ENCODE peak calls at places on chromosomes 4 and X, in five cellular contexts. O is GM23248, U is SK-N-SH, W is neural progenitor cell, J is MM.1S. C is an unnamed sample.

GRCh38 chr4:112201915-112202505 is 29.6 kb upstream of the AP1AR start:
- DNase-seq in O (no peak), U (no peak), W (no peak), J (no peak), C (no peak)

GRCh38 chr4:53863731-53864130 is 200.7 kb downstream of the CHIC2 start:
- DNase-seq in O (no peak), U (no peak), W (no peak), J (no peak), C (no peak)

GRCh38 chr4:119493419-119493818 is 135.2 kb downstream of the PDE5A start:
- DNase-seq in O (peak; percentile 42), U (no peak), W (no peak), J (no peak), C (no peak)

GRCh38 chr4:38560763-38561558 is 103.0 kb upstream of the KLF3 start:
- DNase-seq in O (no peak), U (no peak), W (no peak), J (no peak), C (no peak)

GRCh38 chr4:176882201-176882600 is 89.5 kb upstream of the VEGFC start:
- DNase-seq in O (no peak), U (no peak), W (no peak), J (no peak), C (no peak)

GRCh38 chr4:87677731-87678130 is 27.7 kb downstream of the DMP1 start:
- DNase-seq in O (no peak), U (no peak), W (no peak), J (peak; percentile 58), C (no peak)

GRCh38 chr4:84126061-84126787 is 372.9 kb downstream of the NKX6-1 start:
- DNase-seq in O (no peak), U (no peak), W (no peak), J (no peak), C (no peak)

GRCh38 chrX:1717326-1717725 is 102.5 kb downstream of the ASMT start:
- DNase-seq in O (no peak), U (no peak), W (no peak), J (no peak), C (no peak)

GRCh38 chrX:74080165-74080564 is 223.8 kb upstream of the ZCCHC13 start:
- DNase-seq in O (peak; percentile 21), U (no peak), W (no peak), J (no peak), C (no peak)

GRCh38 chr4:108113229-108113628 is 55.5 kb downstream of the LEF1 start:
- DNase-seq in O (no peak), U (no peak), W (no peak), J (no peak), C (no peak)

GRCh38 chr4:175946472-175947116 is 119.0 kb upstream of the WDR17 start:
- DNase-seq in O (peak; percentile 11), U (no peak), W (no peak), J (peak; percentile 58), C (no peak)

GRCh38 chr4:118745357-118745756 is 60.2 kb downstream of the METTL14 start:
- DNase-seq in O (no peak), U (no peak), W (no peak), J (no peak), C (no peak)

GRCh38 chrX:135324463-135324862 is 15.2 kb downstream of the ETDC start:
- DNase-seq in O (no peak), U (no peak), W (no peak), J (no peak), C (no peak)

GRCh38 chr4:162921178-162921785 is 245.4 kb downstream of the NAF1 start:
- DNase-seq in O (no peak), U (no peak), W (no peak), J (no peak), C (no peak)

GRCh38 chrX:118016422-118016821 is 100.2 kb downstream of the KLHL13 start:
- DNase-seq in O (no peak), U (no peak), W (no peak), J (no peak), C (no peak)

DNA sequence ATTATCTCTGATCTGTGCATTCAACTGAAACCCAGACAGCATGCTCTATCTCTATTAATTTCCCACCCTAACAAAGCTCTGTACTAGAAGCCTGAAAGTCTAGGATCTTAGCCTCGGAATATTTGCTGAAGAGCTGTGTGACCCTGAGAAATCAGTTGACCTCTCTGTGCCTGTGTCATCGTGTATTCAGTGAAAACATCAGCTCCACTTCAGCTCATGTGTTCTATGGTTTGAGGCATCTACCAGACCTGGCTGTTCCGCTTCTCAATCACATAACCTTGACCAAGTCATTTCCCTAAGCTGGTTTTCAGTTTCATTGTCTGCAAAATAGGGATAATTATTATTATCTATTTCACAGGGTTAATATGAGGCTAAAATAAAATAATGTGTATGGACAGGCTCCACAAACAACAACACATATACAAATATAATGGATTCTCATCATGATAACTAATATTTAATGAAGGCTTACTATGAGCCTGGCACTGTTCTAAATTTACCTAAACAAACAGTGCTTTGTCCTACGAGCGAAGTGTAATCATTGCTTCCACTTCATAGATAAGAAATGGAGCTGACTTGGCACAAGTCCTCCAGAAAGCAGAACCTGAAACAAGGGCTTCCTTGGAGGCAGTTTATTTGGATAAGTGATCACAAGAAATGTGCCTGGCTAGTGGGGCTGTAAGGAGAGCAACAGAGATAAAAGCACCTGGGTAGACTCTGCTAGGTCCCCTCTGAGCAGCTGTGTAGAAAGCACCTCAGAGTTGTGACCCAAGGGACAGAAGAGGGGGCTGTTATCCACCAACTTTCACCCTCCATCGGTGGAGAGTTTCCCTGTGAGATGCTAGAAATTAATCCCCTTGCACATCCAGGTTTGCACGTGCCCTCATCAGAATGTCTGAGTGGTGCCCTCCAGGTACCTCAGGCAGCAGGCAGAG is 356.9 kb downstream of the RAB28 start:
- DNase-seq in O (no peak), U (no peak), W (no peak), J (no peak), C (peak; percentile 20)
- TF ChIP-seq EZH2phosphoT487 in O (no peak), U (no peak), W (no peak), J (no peak), C (no peak)

GRCh38 chr4:126827669-126828068 is 805.1 kb upstream of the INTU start:
- DNase-seq in O (no peak), U (no peak), W (no peak), J (no peak), C (no peak)
- TF ChIP-seq EZH2phosphoT487 in O (no peak), U (no peak), W (no peak), J (no peak), C (no peak)

GRCh38 chr4:145863191-145863590 is 75.4 kb downstream of the ZNF827 start:
- DNase-seq in O (no peak), U (no peak), W (no peak), J (no peak), C (no peak)

GRCh38 chr4:145867416-145867815 is 71.2 kb downstream of the ZNF827 start:
- DNase-seq in O (no peak), U (no peak), W (no peak), J (no peak), C (no peak)

GRCh38 chr4:145865274-145865941 is 73.2 kb downstream of the ZNF827 start:
- DNase-seq in O (no peak), U (no peak), W (no peak), J (no peak), C (no peak)

GRCh38 chr4:145861331-145862318 is 77.0 kb downstream of the ZNF827 start:
- DNase-seq in O (peak; percentile 42), U (no peak), W (no peak), J (no peak), C (no peak)
- TF ChIP-seq EZH2phosphoT487 in O (no peak), U (no peak), W (no peak), J (no peak), C (no peak)

GRCh38 chrX:20472148-20472547 is 205.4 kb upstream of the RPS6KA3 start:
- DNase-seq in O (no peak), U (no peak), W (no peak), J (no peak), C (no peak)
- TF ChIP-seq EZH2phosphoT487 in O (no peak), U (no peak), W (no peak), J (no peak), C (no peak)

DNA sequence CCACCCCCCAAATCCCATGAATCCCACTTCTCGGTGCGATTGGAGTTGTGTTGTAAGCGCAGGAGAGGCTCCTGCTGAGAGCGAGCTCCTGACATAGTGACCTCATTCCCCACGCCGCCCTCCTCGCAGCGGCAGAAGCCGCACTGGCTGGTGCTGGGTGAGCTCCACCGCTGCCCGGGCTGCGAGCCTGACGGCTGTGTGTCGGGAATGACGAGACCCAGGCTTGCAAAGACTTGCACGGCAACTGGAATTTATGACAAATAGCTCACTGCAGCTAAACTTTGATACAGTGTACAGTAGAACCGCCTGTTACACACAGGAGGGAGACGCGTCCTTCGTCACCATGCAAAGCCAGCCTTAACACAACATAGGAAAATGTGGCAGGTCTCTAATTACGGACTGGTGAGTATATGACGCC is 82.4 kb downstream of the STOX2 start:
- DNase-seq in O (peak; percentile 94), U (peak; percentile 80), W (peak; percentile 80), J (no peak), C (peak; percentile 93)
- TF ChIP-seq EZH2phosphoT487 in O (no peak), U (no peak), W (no peak), J (no peak), C (no peak)

GRCh38 chr4:25810016-25810415 is 52.8 kb downstream of the SEL1L3 start:
- DNase-seq in O (no peak), U (no peak), W (no peak), J (no peak), C (no peak)

GRCh38 chr4:25810815-25811690 is 51.7 kb downstream of the SEL1L3 start:
- DNase-seq in O (peak; percentile 39), U (no peak), W (no peak), J (no peak), C (peak; percentile 29)

GRCh38 chr4:25801594-25801993 is 61.2 kb downstream of the SEL1L3 start:
- DNase-seq in O (no peak), U (no peak), W (no peak), J (no peak), C (no peak)

GRCh38 chr4:25805255-25805860 is 57.4 kb downstream of the SEL1L3 start:
- DNase-seq in O (no peak), U (no peak), W (no peak), J (no peak), C (no peak)

GRCh38 chr4:25807101-25807728 is 55.6 kb downstream of the SEL1L3 start:
- DNase-seq in O (no peak), U (no peak), W (no peak), J (no peak), C (peak; percentile 12)
- TF ChIP-seq EZH2phosphoT487 in O (no peak), U (no peak), W (no peak), J (no peak), C (no peak)

GRCh38 chr4:148243837-148244236 is 198.4 kb downstream of the NR3C2 start:
- DNase-seq in O (no peak), U (no peak), W (no peak), J (no peak), C (no peak)
- TF ChIP-seq EZH2phosphoT487 in O (no peak), U (no peak), W (no peak), J (no peak), C (no peak)

GRCh38 chr4:1234296-1234695 is 14.6 kb downstream of the CTBP1 start:
- DNase-seq in O (peak; percentile 48), U (peak; percentile 63), W (no peak), J (no peak), C (peak; percentile 41)

GRCh38 chr4:1233641-1234277 is 15.2 kb downstream of the CTBP1 start:
- DNase-seq in O (peak; percentile 23), U (peak; percentile 81), W (no peak), J (no peak), C (peak; percentile 48)

GRCh38 chr4:1235381-1236102 is 13.4 kb downstream of the CTBP1 start:
- DNase-seq in O (no peak), U (no peak), W (no peak), J (no peak), C (no peak)

GRCh38 chr4:1236103-1236641 is 12.8 kb downstream of the CTBP1 start:
- DNase-seq in O (no peak), U (no peak), W (no peak), J (no peak), C (no peak)

GRCh38 chr4:1234811-1235292 is 14.1 kb downstream of the CTBP1 start:
- DNase-seq in O (no peak), U (no peak), W (no peak), J (no peak), C (no peak)
- TF ChIP-seq EZH2phosphoT487 in O (no peak), U (no peak), W (no peak), J (no peak), C (no peak)